ENCODE peak calls at places on chromosomes 2 and 18, in six cellular contexts. One of them, this sample, is unnamed.

GRCh38 chr2:9082158-9082557 is 78.7 kb upstream of the MBOAT2 start:
- DNase-seq in fibroblast of lung: no peak
- DNase-seq in kidney: no peak
- DNase-seq in trophoblast cell: no peak
- DNase-seq in colonic mucosa: no peak
- DNase-seq in GM23248: no peak
- DNase-seq in this sample: no peak

GRCh38 chr2:164896634-164897033 is 55.0 kb upstream of the COBLL1 start:
- DNase-seq in fibroblast of lung: peak
- DNase-seq in kidney: no peak
- DNase-seq in trophoblast cell: peak
- DNase-seq in colonic mucosa: no peak
- DNase-seq in GM23248: peak
- DNase-seq in this sample: no peak

GRCh38 chr2:195639959-195640358 is 17.1 kb upstream of the SLC39A10 start:
- DNase-seq in fibroblast of lung: no peak
- DNase-seq in kidney: no peak
- DNase-seq in trophoblast cell: peak
- DNase-seq in colonic mucosa: no peak
- DNase-seq in GM23248: no peak
- DNase-seq in this sample: no peak

GRCh38 chr2:234451852-234452625 is 44.8 kb downstream of the ARL4C start:
- DNase-seq in fibroblast of lung: peak
- DNase-seq in kidney: no peak
- DNase-seq in trophoblast cell: peak
- DNase-seq in colonic mucosa: no peak
- DNase-seq in GM23248: peak
- DNase-seq in this sample: no peak

GRCh38 chr2:202716114-202716718 is 81.4 kb downstream of the FAM117B start:
- DNase-seq in fibroblast of lung: no peak
- DNase-seq in kidney: no peak
- DNase-seq in trophoblast cell: no peak
- DNase-seq in colonic mucosa: no peak
- DNase-seq in GM23248: no peak
- DNase-seq in this sample: no peak

GRCh38 chr2:144971937-144972336 is 452.0 kb upstream of the ZEB2 start:
- DNase-seq in fibroblast of lung: no peak
- DNase-seq in kidney: no peak
- DNase-seq in trophoblast cell: no peak
- DNase-seq in colonic mucosa: no peak
- DNase-seq in GM23248: no peak
- DNase-seq in this sample: no peak

GRCh38 chr2:213149949-213150314 is 1.5 kb downstream of the IKZF2 start:
- DNase-seq in fibroblast of lung: no peak
- DNase-seq in kidney: no peak
- DNase-seq in trophoblast cell: no peak
- DNase-seq in colonic mucosa: no peak
- DNase-seq in GM23248: peak
- DNase-seq in this sample: no peak

GRCh38 chr18:79962835-79963657 is 1.4 kb upstream of the HSBP1L1 start:
- DNase-seq in fibroblast of lung: peak
- DNase-seq in kidney: no peak
- DNase-seq in trophoblast cell: no peak
- DNase-seq in colonic mucosa: peak
- DNase-seq in GM23248: no peak
- DNase-seq in this sample: no peak

GRCh38 chr2:11310212-11310611 is 34.2 kb downstream of the ROCK2 start:
- DNase-seq in fibroblast of lung: no peak
- DNase-seq in kidney: no peak
- DNase-seq in trophoblast cell: peak
- DNase-seq in colonic mucosa: no peak
- DNase-seq in GM23248: peak
- DNase-seq in this sample: no peak

GRCh38 chr2:160339726-160340125 is 139.7 kb upstream of the ITGB6 start:
- DNase-seq in fibroblast of lung: no peak
- DNase-seq in kidney: no peak
- DNase-seq in trophoblast cell: no peak
- DNase-seq in colonic mucosa: no peak
- DNase-seq in GM23248: no peak
- DNase-seq in this sample: no peak

GRCh38 chr2:196845371-196845770 is 36.2 kb upstream of the C2orf66 start:
- DNase-seq in fibroblast of lung: no peak
- DNase-seq in kidney: no peak
- DNase-seq in trophoblast cell: no peak
- DNase-seq in colonic mucosa: no peak
- DNase-seq in GM23248: no peak
- DNase-seq in this sample: no peak

GRCh38 chr2:72619622-72620021 is 206.2 kb downstream of the EXOC6B start:
- DNase-seq in fibroblast of lung: no peak
- DNase-seq in kidney: no peak
- DNase-seq in trophoblast cell: no peak
- DNase-seq in colonic mucosa: no peak
- DNase-seq in GM23248: no peak
- DNase-seq in this sample: no peak

GRCh38 chr2:162221064-162221463 is 22.2 kb downstream of the FAP start:
- DNase-seq in fibroblast of lung: peak
- DNase-seq in kidney: peak
- DNase-seq in trophoblast cell: peak
- DNase-seq in colonic mucosa: peak
- DNase-seq in GM23248: peak
- DNase-seq in this sample: peak

GRCh38 chr2:12010059-12010458 is 263.6 kb downstream of the LPIN1 start:
- DNase-seq in fibroblast of lung: no peak
- DNase-seq in kidney: no peak
- DNase-seq in trophoblast cell: no peak
- DNase-seq in colonic mucosa: no peak
- DNase-seq in GM23248: no peak
- DNase-seq in this sample: no peak

GRCh38 chr2:141417246-141417797 is 713.5 kb downstream of the LRP1B start:
- DNase-seq in fibroblast of lung: no peak
- DNase-seq in kidney: no peak
- DNase-seq in trophoblast cell: no peak
- DNase-seq in colonic mucosa: no peak
- DNase-seq in GM23248: no peak
- DNase-seq in this sample: no peak

GRCh38 chr18:78525364-78526111 is 454.1 kb upstream of the SALL3 start:
- DNase-seq in fibroblast of lung: peak
- DNase-seq in kidney: no peak
- DNase-seq in trophoblast cell: no peak
- DNase-seq in colonic mucosa: no peak
- DNase-seq in GM23248: peak
- DNase-seq in this sample: peak

GRCh38 chr2:88350641-88351601 is 101.6 kb downstream of the FOXI3 start:
- DNase-seq in fibroblast of lung: no peak
- DNase-seq in kidney: peak
- DNase-seq in trophoblast cell: peak
- DNase-seq in colonic mucosa: peak
- DNase-seq in GM23248: peak
- DNase-seq in this sample: peak

GRCh38 chr18:62037012-62037742 is 144.4 kb upstream of the RNF152 start:
- DNase-seq in fibroblast of lung: no peak
- DNase-seq in kidney: peak
- DNase-seq in trophoblast cell: no peak
- DNase-seq in colonic mucosa: no peak
- DNase-seq in GM23248: peak
- DNase-seq in this sample: no peak

GRCh38 chr2:241063093-241063551 is 39.0 kb downstream of the MTERF4 start:
- DNase-seq in fibroblast of lung: no peak
- DNase-seq in kidney: peak
- DNase-seq in trophoblast cell: no peak
- DNase-seq in colonic mucosa: no peak
- DNase-seq in GM23248: no peak
- DNase-seq in this sample: peak

GRCh38 chr2:29819570-29819969 is 101.8 kb downstream of the ALK start:
- DNase-seq in fibroblast of lung: no peak
- DNase-seq in kidney: no peak
- DNase-seq in trophoblast cell: no peak
- DNase-seq in colonic mucosa: no peak
- DNase-seq in GM23248: no peak
- DNase-seq in this sample: no peak

GRCh38 chr2:144217853-144218633 is 301.9 kb downstream of the ZEB2 start:
- DNase-seq in fibroblast of lung: peak
- DNase-seq in kidney: no peak
- DNase-seq in trophoblast cell: no peak
- DNase-seq in colonic mucosa: no peak
- DNase-seq in GM23248: peak
- DNase-seq in this sample: no peak

DNA sequence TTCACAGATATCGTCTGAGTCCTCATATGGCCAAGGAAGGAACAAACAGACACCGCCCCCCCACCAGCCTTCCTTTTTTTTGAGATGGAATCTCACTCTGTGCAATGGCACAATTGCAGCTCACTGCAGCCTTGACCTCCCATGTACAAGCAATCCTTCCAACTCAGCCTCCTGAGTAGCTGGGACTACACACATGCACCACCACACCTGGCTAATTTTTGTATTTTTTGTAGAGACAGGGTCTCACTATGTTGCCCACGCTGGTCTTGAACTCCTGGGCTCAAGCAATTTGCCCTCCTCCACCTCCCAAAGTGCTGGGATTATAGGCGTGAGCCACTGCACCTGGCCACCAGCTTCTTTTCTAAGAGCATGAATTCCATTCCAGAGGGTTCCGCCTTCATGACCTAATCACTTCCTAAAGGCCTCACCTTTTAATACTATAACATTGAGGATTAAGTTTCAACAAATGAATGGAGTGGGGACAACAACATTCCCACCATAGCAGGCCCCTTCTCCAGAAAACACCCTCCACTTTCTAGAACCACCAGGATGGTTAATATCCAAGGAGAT is 2.2 kb upstream of the TMBIM1 start:
- DNase-seq in fibroblast of lung: no peak
- DNase-seq in kidney: no peak
- DNase-seq in trophoblast cell: peak
- DNase-seq in colonic mucosa: no peak
- DNase-seq in GM23248: no peak
- DNase-seq in this sample: no peak
- H3K9ac ChIP-seq in fibroblast of lung: no peak
- H3K9ac ChIP-seq in kidney: peak
- H3K9ac ChIP-seq in trophoblast cell: no peak
- H3K9ac ChIP-seq in colonic mucosa: no peak
- H3K9ac ChIP-seq in GM23248: no peak
- H3K9ac ChIP-seq in this sample: no peak

GRCh38 chr18:58557013-58557435 is 71.9 kb downstream of the ALPK2 start:
- DNase-seq in fibroblast of lung: no peak
- DNase-seq in kidney: no peak
- DNase-seq in trophoblast cell: no peak
- DNase-seq in colonic mucosa: no peak
- DNase-seq in GM23248: no peak
- DNase-seq in this sample: no peak
- H3K9ac ChIP-seq in fibroblast of lung: no peak
- H3K9ac ChIP-seq in kidney: no peak
- H3K9ac ChIP-seq in trophoblast cell: no peak
- H3K9ac ChIP-seq in colonic mucosa: no peak
- H3K9ac ChIP-seq in GM23248: no peak
- H3K9ac ChIP-seq in this sample: no peak

GRCh38 chr18:24138281-24138883 is 480 bp upstream of the CABYR start:
- DNase-seq in fibroblast of lung: no peak
- DNase-seq in kidney: no peak
- DNase-seq in trophoblast cell: no peak
- DNase-seq in colonic mucosa: no peak
- DNase-seq in GM23248: no peak
- DNase-seq in this sample: no peak
- H3K9ac ChIP-seq in fibroblast of lung: no peak
- H3K9ac ChIP-seq in kidney: peak
- H3K9ac ChIP-seq in trophoblast cell: no peak
- H3K9ac ChIP-seq in colonic mucosa: peak
- H3K9ac ChIP-seq in GM23248: peak
- H3K9ac ChIP-seq in this sample: no peak

GRCh38 chr2:191178806-191179514 is 28.2 kb upstream of the STAT4 start:
- DNase-seq in fibroblast of lung: no peak
- DNase-seq in kidney: no peak
- DNase-seq in trophoblast cell: peak
- DNase-seq in colonic mucosa: no peak
- DNase-seq in GM23248: peak
- DNase-seq in this sample: no peak
- H3K9ac ChIP-seq in fibroblast of lung: no peak
- H3K9ac ChIP-seq in kidney: no peak
- H3K9ac ChIP-seq in trophoblast cell: no peak
- H3K9ac ChIP-seq in colonic mucosa: no peak
- H3K9ac ChIP-seq in GM23248: no peak
- H3K9ac ChIP-seq in this sample: no peak

DNA sequence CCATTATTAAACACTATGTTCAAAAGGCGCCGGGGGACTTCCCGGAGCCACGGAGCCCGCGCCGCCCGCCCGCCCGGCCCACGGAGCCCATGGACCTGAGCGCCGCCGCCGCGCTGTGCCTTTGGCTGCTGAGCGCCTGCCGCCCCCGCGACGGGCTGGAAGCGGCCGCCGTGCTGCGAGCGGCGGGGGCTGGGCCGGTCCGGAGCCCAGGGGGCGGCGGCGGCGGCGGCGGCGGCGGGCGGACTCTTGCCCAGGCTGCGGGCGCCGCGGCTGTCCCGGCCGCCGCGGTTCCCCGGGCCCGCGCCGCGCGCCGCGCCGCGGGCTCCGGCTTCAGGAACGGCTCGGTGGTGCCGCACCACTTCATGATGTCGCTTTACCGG is 197 bp downstream of the GDF7 start:
- DNase-seq in fibroblast of lung: no peak
- DNase-seq in kidney: no peak
- DNase-seq in trophoblast cell: peak
- DNase-seq in colonic mucosa: no peak
- DNase-seq in GM23248: peak
- DNase-seq in this sample: no peak
- H3K9ac ChIP-seq in fibroblast of lung: no peak
- H3K9ac ChIP-seq in kidney: no peak
- H3K9ac ChIP-seq in trophoblast cell: no peak
- H3K9ac ChIP-seq in colonic mucosa: no peak
- H3K9ac ChIP-seq in GM23248: no peak
- H3K9ac ChIP-seq in this sample: no peak

DNA sequence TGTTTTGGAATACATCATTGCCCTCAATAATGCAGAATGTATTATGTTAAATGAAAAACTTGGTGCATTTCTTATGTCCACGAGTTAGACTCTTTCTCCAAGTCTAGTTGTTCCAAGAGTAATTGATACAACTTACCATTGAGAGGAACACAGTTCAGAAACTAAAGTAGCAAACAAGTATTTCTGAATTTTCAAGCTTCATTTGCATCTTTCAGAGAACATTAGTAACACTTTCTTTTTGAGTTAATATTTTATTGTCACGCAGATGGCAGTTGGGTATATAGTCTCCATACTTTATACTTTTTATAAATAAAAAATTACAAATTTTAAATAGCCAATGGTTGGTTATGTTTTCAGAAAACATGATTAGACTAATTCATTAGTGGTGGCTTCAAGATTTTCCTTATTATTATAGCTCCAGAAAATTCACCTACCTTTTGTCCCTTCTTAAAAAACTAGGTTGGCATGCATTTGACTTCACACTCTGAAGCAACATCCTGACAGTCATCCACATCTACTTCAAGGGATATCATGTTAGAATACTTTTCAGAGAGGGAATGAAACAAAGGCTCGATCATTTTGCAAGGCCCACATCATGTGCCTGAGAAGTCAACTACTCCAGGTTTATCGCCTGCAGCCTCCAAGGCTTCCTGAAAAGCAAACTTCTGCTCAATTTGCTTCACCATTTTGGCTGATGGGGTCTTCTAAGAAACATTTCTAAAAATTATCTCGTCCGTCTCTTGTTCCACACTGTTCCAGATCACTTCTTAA is 29.9 kb downstream of the LYPD6B start:
- DNase-seq in fibroblast of lung: no peak
- DNase-seq in kidney: no peak
- DNase-seq in trophoblast cell: peak
- DNase-seq in colonic mucosa: no peak
- DNase-seq in GM23248: peak
- DNase-seq in this sample: no peak
- H3K9ac ChIP-seq in fibroblast of lung: no peak
- H3K9ac ChIP-seq in kidney: no peak
- H3K9ac ChIP-seq in trophoblast cell: no peak
- H3K9ac ChIP-seq in colonic mucosa: no peak
- H3K9ac ChIP-seq in GM23248: peak
- H3K9ac ChIP-seq in this sample: no peak